ENCODE peak calls at places on chromosomes 6 and 20, in seven cellular contexts. K is activated T-cell treated with anti-CD3 and anti-CD28 coated beads for 1 hour; O is non-pigmented ciliary epithelial cell; H is astrocyte of the spinal cord; G is effector CD4-positive, alpha-beta T cell; Y is KBM-7; L is CD8-positive, alpha-beta T cell. M is an unnamed sample.

GRCh38 chr20:34642009-34642408 is 34.9 kb downstream of the PIGU start:
- DNase-seq in K (no peak), O (no peak), H (no peak), G (no peak), Y (no peak), L (no peak), M (no peak)

GRCh38 chr6:33735201-33735600 is 11.5 kb downstream of the IP6K3 start:
- DNase-seq in K (no peak), O (no peak), H (no peak), G (no peak), Y (no peak), L (no peak), M (no peak)

GRCh38 chr6:156828280-156828703 is 51.1 kb downstream of the ARID1B start:
- DNase-seq in K (no peak), O (peak), H (peak), G (no peak), Y (no peak), L (no peak), M (peak)

GRCh38 chr6:120352491-120352890 is 981.8 kb downstream of the TBC1D32 start:
- DNase-seq in K (no peak), O (no peak), H (no peak), G (no peak), Y (no peak), L (no peak), M (no peak)

GRCh38 chr6:42791706-42792320 is 10.0 kb downstream of the BICRAL start:
- DNase-seq in K (no peak), O (no peak), H (no peak), G (no peak), Y (no peak), L (no peak), M (no peak)

GRCh38 chr20:36408219-36408618 is 102.1 kb downstream of the DLGAP4 start:
- DNase-seq in K (no peak), O (no peak), H (no peak), G (no peak), Y (no peak), L (no peak), M (no peak)

GRCh38 chr6:85008311-85009015 is 244.1 kb upstream of the TBX18 start:
- DNase-seq in K (no peak), O (peak), H (peak), G (no peak), Y (no peak), L (no peak), M (no peak)

GRCh38 chr6:50952092-50952932 is 133.6 kb downstream of the TFAP2B start:
- DNase-seq in K (no peak), O (no peak), H (no peak), G (no peak), Y (no peak), L (no peak), M (peak)

GRCh38 chr6:150303256-150303655 is 65.6 kb upstream of the IYD start:
- DNase-seq in K (no peak), O (no peak), H (no peak), G (no peak), Y (no peak), L (no peak), M (no peak)

M was measured in ELF-1.